ENCODE peak calls at places on chromosome 19, in seven cellular contexts. O is iris pigment epithelial cell, E is ELR, V is H9, K is hypothalamus, J is AG09319, T is endothelial cell. A is an unnamed sample.

GRCh38 chr19:37220383-37220782 is 2.4 kb downstream of the ZNF383 start:
- DNase-seq in O (no peak), E (no peak), V (no peak), K (no peak), J (no peak), T (no peak), A (no peak)

GRCh38 chr19:6065685-6066365 is 44.5 kb downstream of the RFX2 start:
- DNase-seq in O (no peak), E (no peak), V (peak), K (no peak), J (no peak), T (peak), A (peak)

GRCh38 chr19:40341601-40342482 is 6.4 kb downstream of the C19orf47 start:
- DNase-seq in O (no peak), E (no peak), V (no peak), K (peak), J (no peak), T (no peak), A (no peak)

GRCh38 chr19:4914736-4915501 is 5.6 kb downstream of the UHRF1 start:
- DNase-seq in O (peak), E (peak), V (no peak), K (no peak), J (peak), T (no peak), A (no peak)

GRCh38 chr19:35560677-35561076 is 2.8 kb downstream of the ATP4A start:
- DNase-seq in O (no peak), E (no peak), V (no peak), K (no peak), J (no peak), T (no peak), A (no peak)

GRCh38 chr19:38920529-38921419 is 8.8 kb upstream of the CCER2 start:
- DNase-seq in O (no peak), E (no peak), V (no peak), K (no peak), J (no peak), T (no peak), A (no peak)

GRCh38 chr19:34837262-34837661 is 64.2 kb upstream of the ZNF599 start:
- DNase-seq in O (peak), E (no peak), V (no peak), K (no peak), J (no peak), T (peak), A (no peak)

GRCh38 chr19:14440049-14440448 is 6.9 kb downstream of the PKN1 start:
- DNase-seq in O (no peak), E (no peak), V (no peak), K (peak), J (no peak), T (peak), A (no peak)

GRCh38 chr19:37953576-37954303 is 46.7 kb downstream of the SIPA1L3 start:
- DNase-seq in O (peak), E (no peak), V (no peak), K (no peak), J (no peak), T (no peak), A (no peak)